ENCODE peak calls at places on chromosomes 11 and 22, in eight cellular contexts. A is MM.1S, J is pancreas, M is vagina, E is lower lobe of right lung, K is esophagus squamous epithelium, R is RWPE2, G is heart right ventricle. F is an unnamed sample. For H3K4me1, the result is how much of the 10 kb centered on the place peaks cover.

GRCh38 chr22:44777364-44777756 is 25.0 kb downstream of the ARHGAP8 start:
- DNase-seq in R (no peak), K (no peak), G (no peak), E (no peak), A (no peak), J (no peak), M (no peak), F (no peak)

GRCh38 chr11:101129203-101129943 is at the start of gene PGR:
- DNase-seq in M (no peak), R (no peak), K (no peak), A (no peak), G (peak), J (peak), E (peak), F (peak)

GRCh38 chr11:130801287-130802146 is 114.8 kb downstream of the SNX19 start:
- DNase-seq in G (no peak), R (no peak), A (peak), E (no peak), M (no peak), K (no peak), J (no peak), F (no peak)

GRCh38 chr11:109554951-109555350 is 133.0 kb downstream of the C11orf87 start:
- DNase-seq in E (no peak), R (no peak), J (no peak), A (no peak), M (no peak), G (no peak), K (no peak), F (no peak)

GRCh38 chr22:46105494-46106278 is 44.6 kb upstream of the PPARA start:
- DNase-seq in J (peak), E (no peak), G (no peak), K (no peak), R (peak), M (no peak), A (no peak), F (peak)

GRCh38 chr11:129973068-129973467 is 29.6 kb downstream of the PRDM10 start:
- DNase-seq in K (no peak), A (peak), E (no peak), J (no peak), R (no peak), G (no peak), M (no peak), F (no peak)

GRCh38 chr11:31326470-31327148 is 42.9 kb downstream of the DCDC1 start:
- DNase-seq in J (no peak), K (no peak), E (no peak), G (no peak), M (no peak), R (no peak), A (peak), F (no peak)

GRCh38 chr11:46006418-46007070 is 84.1 kb downstream of the LARGE2 start:
- DNase-seq in M (no peak), G (no peak), A (peak), E (no peak), R (no peak), K (no peak), J (peak), F (no peak)

GRCh38 chr22:21628386-21629261 is 1.2 kb downstream of the YDJC start:
- DNase-seq in A (no peak), E (no peak), M (no peak), J (no peak), R (no peak), G (no peak), K (no peak), F (no peak)

GRCh38 chr11:76919887-76920746 is 59.4 kb downstream of the ACER3 start:
- DNase-seq in A (peak), J (peak), K (peak), E (peak), M (no peak), R (no peak), G (peak), F (peak)

GRCh38 chr22:31826443-31826842 is 72.6 kb downstream of the DEPDC5 start:
- DNase-seq in K (no peak), G (no peak), M (no peak), E (no peak), J (no peak), A (no peak), R (no peak), F (no peak)

GRCh38 chr11:34837246-34837856 is 78.8 kb downstream of the APIP start:
- DNase-seq in R (no peak), K (no peak), G (no peak), A (no peak), E (no peak), J (no peak), M (no peak), F (no peak)

GRCh38 chr11:93329936-93330445 is 551 bp upstream of the DEUP1 start:
- DNase-seq in J (no peak), M (no peak), R (no peak), K (no peak), E (no peak), G (no peak), A (no peak), F (no peak)

GRCh38 chr11:76153609-76153949 is 52.7 kb downstream of the WNT11 start:
- DNase-seq in R (no peak), J (no peak), E (no peak), G (no peak), A (no peak), M (no peak), K (no peak), F (no peak)

GRCh38 chr22:50473088-50473487 is 1.7 kb downstream of the SBF1 start:
- DNase-seq in J (no peak), R (no peak), G (peak), A (peak), E (no peak), M (no peak), K (no peak), F (no peak)

GRCh38 chr11:640021-640706 is 3.1 kb downstream of the DRD4 start:
- DNase-seq in A (no peak), G (no peak), E (no peak), K (no peak), M (no peak), R (no peak), J (no peak), F (no peak)

GRCh38 chr22:20258584-20259335 is 9.4 kb downstream of the RTN4R start:
- DNase-seq in J (no peak), R (no peak), K (no peak), M (no peak), G (no peak), E (no peak), A (no peak), F (no peak)

GRCh38 chr22:36864454-36865215 is 3.8 kb downstream of the NCF4 start:
- DNase-seq in J (no peak), E (no peak), K (no peak), G (no peak), M (no peak), A (no peak), R (no peak), F (no peak)

GRCh38 chr22:36862251-36863242 is 1.7 kb downstream of the NCF4 start:
- DNase-seq in M (no peak), R (no peak), K (no peak), A (no peak), E (peak), G (peak), J (peak), F (no peak)

GRCh38 chr22:36865346-36865745 is 4.5 kb downstream of the NCF4 start:
- DNase-seq in M (no peak), J (no peak), K (no peak), G (no peak), R (no peak), E (no peak), A (no peak), F (no peak)

GRCh38 chr22:36863979-36864378 is 3.2 kb downstream of the NCF4 start:
- DNase-seq in J (no peak), M (no peak), R (no peak), E (no peak), A (no peak), K (no peak), G (no peak), F (no peak)

GRCh38 chr22:36863281-36863680 is 2.5 kb downstream of the NCF4 start:
- DNase-seq in K (no peak), G (no peak), A (no peak), M (no peak), J (no peak), E (no peak), R (no peak), F (no peak)
- H3K4me1 ChIP-seq in K (under half), G (under half), A (under half), M (under half), J (under half), E (under half), R (under half), F (under half)

GRCh38 chr11:43937434-43938411 is 4.7 kb upstream of the C11orf96 start:
- DNase-seq in J (no peak), K (no peak), R (no peak), G (no peak), M (no peak), E (no peak), A (no peak), F (no peak)
- TF ChIP-seq CTCF in J (no peak), K (no peak), R (no peak), G (no peak), M (no peak), E (no peak), A (peak), F (no peak)

GRCh38 chr11:128774593-128774992 is 80.7 kb downstream of the FLI1 start:
- DNase-seq in R (no peak), E (no peak), K (no peak), M (no peak), J (no peak), G (no peak), A (no peak), F (no peak)
- H3K27ac ChIP-seq in R (no peak), E (no peak), K (no peak), M (no peak), J (no peak), G (no peak), A (no peak), F (no peak)

DNA sequence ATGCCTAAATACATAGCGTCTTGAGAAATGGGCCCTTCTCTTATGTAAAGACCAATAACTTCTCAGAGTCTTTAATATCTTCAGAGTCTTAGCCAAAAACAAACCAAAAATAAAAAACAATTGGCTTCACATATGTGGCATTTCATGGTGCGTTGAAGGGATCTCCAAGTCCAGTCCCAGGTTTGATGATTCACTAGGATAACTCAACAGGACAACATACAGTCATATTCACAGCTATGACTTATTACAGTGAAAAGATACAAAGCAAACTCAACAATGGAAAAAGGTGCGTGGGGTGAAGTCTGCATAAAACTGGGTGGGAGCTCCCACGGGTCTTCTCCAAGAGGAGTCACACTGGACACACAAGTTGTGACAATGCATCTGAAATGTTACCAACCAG is 12.6 kb downstream of the SYTL2 start:
- DNase-seq in G (no peak), K (no peak), R (no peak), A (no peak), J (no peak), E (no peak), M (no peak), F (no peak)
- H3K4me1 ChIP-seq in G (under half), K (under half), R (under half), A (under half), J (under half), E (under half), M (under half), F (under half)

GRCh38 chr11:58719406-58720117 is 12.2 kb downstream of the GLYAT start:
- DNase-seq in R (no peak), K (no peak), E (no peak), M (no peak), J (no peak), G (no peak), A (no peak), F (no peak)
- TF ChIP-seq CTCF in R (no peak), K (no peak), E (no peak), M (no peak), J (no peak), G (no peak), A (no peak), F (no peak)

DNA sequence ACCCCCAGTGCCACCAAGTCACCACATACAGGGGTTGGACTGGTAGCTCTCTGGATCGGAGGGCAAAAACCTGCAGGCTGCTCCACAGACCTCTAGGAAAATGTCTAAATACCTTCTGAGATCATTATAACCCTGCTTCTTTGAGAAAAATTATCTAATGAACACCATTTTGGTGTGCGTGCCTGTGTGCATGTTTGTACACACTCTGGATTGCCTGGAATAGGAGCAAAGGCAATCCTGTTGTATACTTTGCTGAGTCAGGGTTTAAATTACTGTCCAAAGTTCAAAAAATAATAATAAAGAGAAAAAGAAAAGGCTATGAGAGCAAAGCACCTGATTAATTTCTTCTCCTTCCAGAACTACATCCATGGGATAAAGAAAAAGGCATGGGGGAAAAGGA is 11.0 kb downstream of the JAML start:
- DNase-seq in G (no peak), J (no peak), A (no peak), K (no peak), M (no peak), R (no peak), E (no peak), F (no peak)
- H3K27ac ChIP-seq in G (no peak), J (no peak), A (no peak), K (no peak), M (no peak), R (no peak), E (peak), F (no peak)

GRCh38 chr11:128697645-128698174 is 3.8 kb downstream of the FLI1 start:
- DNase-seq in E (no peak), J (no peak), G (no peak), K (no peak), A (no peak), R (no peak), M (no peak), F (no peak)

GRCh38 chr11:128692750-128693578 is 908 bp upstream of the FLI1 start:
- DNase-seq in M (no peak), R (peak), A (peak), K (no peak), E (peak), G (peak), J (no peak), F (no peak)

GRCh38 chr11:128696930-128697329 is 3.1 kb downstream of the FLI1 start:
- DNase-seq in M (no peak), E (no peak), K (no peak), A (no peak), J (no peak), G (no peak), R (no peak), F (no peak)

GRCh38 chr11:128694618-128695481 is 978 bp downstream of the FLI1 start:
- DNase-seq in G (peak), J (no peak), R (no peak), A (peak), E (peak), K (no peak), M (no peak), F (no peak)

DNA sequence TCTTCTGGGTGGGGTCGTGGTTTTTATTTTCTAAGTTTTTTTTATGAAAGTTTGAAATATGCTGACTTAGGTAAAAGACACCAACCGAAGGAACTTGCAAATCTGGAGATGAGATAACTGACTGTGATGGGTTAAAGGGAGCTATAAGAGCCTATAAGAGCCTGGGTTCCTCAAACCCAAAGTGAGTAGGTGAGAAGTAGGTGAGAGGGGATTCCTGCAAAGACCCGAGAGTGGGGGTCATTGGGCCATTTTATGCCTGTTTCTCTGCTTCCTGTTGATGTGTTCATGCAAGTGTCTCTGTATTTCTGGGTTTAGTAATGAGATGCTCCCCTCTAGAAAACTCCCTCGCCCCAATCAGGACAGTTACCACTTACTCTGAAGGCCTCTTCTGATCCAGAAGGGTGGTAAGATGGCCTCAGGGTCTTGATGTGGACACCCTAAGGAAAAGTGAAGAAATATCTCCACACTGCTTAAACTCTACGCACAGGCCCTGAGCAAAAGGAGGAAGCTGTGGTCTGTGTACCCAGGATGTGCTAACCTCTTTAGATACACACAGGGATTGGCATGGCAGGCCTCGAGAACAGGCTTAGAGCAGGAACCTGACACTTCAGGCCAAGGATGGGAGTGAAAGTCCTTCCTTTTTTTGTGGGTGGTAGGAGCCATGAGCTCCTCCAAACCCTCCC is 1.8 kb downstream of the FLI1 start:
- DNase-seq in K (no peak), J (no peak), G (no peak), M (peak), E (peak), R (no peak), A (peak), F (peak)
- H3K4me1 ChIP-seq in K (half or more), J (under half), G (under half), M (under half), E (half or more), R (under half), A (under half), F (under half)

DNA sequence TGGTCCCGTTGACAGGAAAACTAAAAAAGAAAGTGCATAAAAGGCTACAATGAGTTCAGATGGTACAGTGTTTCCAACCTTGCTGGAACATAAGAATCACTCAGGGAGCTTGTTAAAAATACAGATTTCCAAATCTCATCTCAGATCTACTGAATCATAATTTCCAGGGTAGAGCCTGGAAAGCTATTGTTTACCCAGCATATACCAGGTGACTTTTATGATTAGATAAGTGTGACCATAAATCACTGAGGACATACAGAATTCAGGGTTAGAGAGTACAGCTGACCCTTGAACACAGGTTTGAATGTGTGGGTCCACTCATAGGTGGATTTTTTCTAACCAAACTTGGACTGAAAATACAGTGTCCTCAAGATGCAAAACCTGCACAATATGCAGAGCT is 11.9 kb downstream of the SAAL1 start:
- DNase-seq in K (no peak), E (no peak), G (no peak), R (no peak), A (no peak), M (no peak), J (no peak), F (no peak)
- TF ChIP-seq CTCF in K (no peak), E (no peak), G (no peak), R (no peak), A (no peak), M (no peak), J (no peak), F (no peak)

DNA sequence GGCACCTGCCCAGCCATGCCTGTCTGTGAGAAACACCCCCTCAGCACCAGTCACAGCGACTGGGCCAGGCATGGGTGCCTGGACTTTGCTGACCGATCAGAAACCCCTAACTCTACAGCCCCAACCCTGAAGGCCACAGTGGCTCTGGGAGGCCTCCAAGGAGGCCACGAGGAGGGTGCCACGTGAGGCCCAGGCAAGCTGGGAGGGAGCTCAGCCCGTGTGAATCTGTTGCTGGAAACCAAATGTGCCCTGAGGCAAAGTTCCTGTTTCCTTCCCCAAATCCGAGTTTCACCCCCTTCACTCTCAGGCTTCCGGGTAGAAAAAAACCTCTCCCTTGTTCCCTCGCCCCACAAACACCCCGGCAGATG is 1.3 kb downstream of the UNC93B1 start:
- DNase-seq in R (no peak), A (peak), G (no peak), K (no peak), E (peak), J (peak), M (no peak), F (peak)
- H3K27ac ChIP-seq in R (no peak), A (peak), G (no peak), K (peak), E (peak), J (peak), M (no peak), F (no peak)

GRCh38 chr11:64660706-64661105 is 62.3 kb downstream of the NRXN2 start:
- DNase-seq in E (peak), J (no peak), M (no peak), R (no peak), A (no peak), G (no peak), K (no peak), F (no peak)

GRCh38 chr11:64661622-64662021 is 61.4 kb downstream of the NRXN2 start:
- DNase-seq in J (no peak), E (peak), M (no peak), A (no peak), G (no peak), R (no peak), K (no peak), F (no peak)

GRCh38 chr11:64661146-64661545 is 61.9 kb downstream of the NRXN2 start:
- DNase-seq in A (no peak), R (no peak), M (no peak), K (no peak), J (no peak), G (no peak), E (peak), F (peak)

GRCh38 chr11:64660205-64660604 is 62.8 kb downstream of the NRXN2 start:
- DNase-seq in M (no peak), J (no peak), R (no peak), E (peak), A (no peak), G (no peak), K (no peak), F (no peak)

GRCh38 chr11:64659417-64660144 is 63.4 kb downstream of the NRXN2 start:
- DNase-seq in G (no peak), K (no peak), J (no peak), M (no peak), R (no peak), A (no peak), E (peak), F (no peak)
- H3K4me1 ChIP-seq in G (under half), K (under half), J (under half), M (under half), R (under half), A (under half), E (under half), F (under half)

F was measured in tibial artery.